ENCODE peak calls at places on chromosomes 5 and 9, in six cellular contexts. N is retina, O is ovary, R is left ventricle myocardium inferior, W is psoas muscle, P is nucleus accumbens. A is an unnamed sample.

GRCh38 chr5:132814441-132815294 is 1.6 kb downstream of the SOWAHA start:
- DNase-seq in W (no peak), P (no peak), N (no peak), O (no peak), R (no peak), A (no peak)

GRCh38 chr9:18861599-18862546 is 171.1 kb downstream of the SAXO1 start:
- DNase-seq in N (peak), P (no peak), O (peak), W (peak), R (peak), A (no peak)

GRCh38 chr9:123316053-123316718 is 39.8 kb upstream of the CRB2 start:
- DNase-seq in O (no peak), W (no peak), P (no peak), N (no peak), R (no peak), A (no peak)

GRCh38 chr9:137366445-137366810 is 56.5 kb downstream of the EXD3 start:
- DNase-seq in P (no peak), R (no peak), O (no peak), N (no peak), W (no peak), A (no peak)

GRCh38 chr9:89605181-89606048 is 603 bp downstream of the GADD45G start:
- DNase-seq in R (peak), N (peak), O (peak), W (peak), P (no peak), A (peak)

GRCh38 chr9:132383462-132383883 is 23.2 kb downstream of the TTF1 start:
- DNase-seq in N (no peak), O (no peak), W (no peak), P (no peak), R (no peak), A (no peak)

GRCh38 chr5:172051643-172052362 is 45.4 kb upstream of the FBXW11 start:
- DNase-seq in R (no peak), O (no peak), P (no peak), W (no peak), N (no peak), A (no peak)

GRCh38 chr9:129141066-129142041 is 30.1 kb downstream of the PTPA start:
- DNase-seq in O (peak), P (no peak), W (peak), N (peak), R (peak), A (no peak)

GRCh38 chr9:101226803-101227202 is 158.0 kb downstream of the BAAT start:
- DNase-seq in W (no peak), N (no peak), R (no peak), O (no peak), P (no peak), A (no peak)

GRCh38 chr9:91001146-91001611 is 199.6 kb downstream of the SYK start:
- DNase-seq in R (no peak), W (no peak), N (no peak), O (no peak), P (no peak), A (peak)

GRCh38 chr9:22992781-22993180 is 546.2 kb downstream of the DMRTA1 start:
- DNase-seq in O (no peak), W (no peak), P (no peak), N (no peak), R (no peak), A (no peak)

GRCh38 chr9:81791076-81791475 is 101.7 kb upstream of the TLE1 start:
- DNase-seq in P (no peak), R (no peak), W (no peak), O (no peak), N (no peak), A (no peak)

GRCh38 chr5:159518361-159518760 is 188.1 kb upstream of the IL12B start:
- DNase-seq in R (no peak), P (no peak), N (no peak), W (no peak), O (no peak), A (no peak)

GRCh38 chr5:7764452-7764851 is 86.5 kb downstream of the CFAP90 start:
- DNase-seq in P (no peak), R (no peak), O (no peak), N (no peak), W (no peak), A (no peak)

GRCh38 chr5:9507974-9508373 is 37.9 kb downstream of the SEMA5A start:
- DNase-seq in N (no peak), P (no peak), R (no peak), W (no peak), O (no peak), A (no peak)

GRCh38 chr9:111728617-111729366 is 65.9 kb downstream of the SHOC1 start:
- DNase-seq in R (no peak), O (no peak), N (no peak), W (no peak), P (no peak), A (no peak)

GRCh38 chr5:113495402-113495801 is 7.1 kb upstream of the MCC start:
- DNase-seq in R (no peak), W (no peak), N (no peak), O (no peak), P (no peak), A (no peak)

GRCh38 chr9:95078516-95078915 is 239.0 kb downstream of the FANCC start:
- DNase-seq in P (no peak), R (no peak), O (no peak), N (peak), W (no peak), A (no peak)

GRCh38 chr5:148911386-148911785 is 85.0 kb downstream of the ADRB2 start:
- DNase-seq in N (no peak), O (no peak), P (no peak), W (no peak), R (no peak), A (no peak)

GRCh38 chr9:137430723-137431415 is 7.7 kb downstream of the NOXA1 start:
- DNase-seq in P (no peak), W (peak), R (no peak), O (no peak), N (no peak), A (no peak)

GRCh38 chr5:68249520-68249919 is 34.0 kb downstream of the PIK3R1 start:
- DNase-seq in W (no peak), P (no peak), O (no peak), R (no peak), N (no peak), A (no peak)

GRCh38 chr5:143213231-143213850 is 190.1 kb downstream of the NR3C1 start:
- DNase-seq in O (no peak), R (no peak), P (no peak), N (no peak), W (no peak), A (no peak)

GRCh38 chr5:130678637-130679036 is 486.4 kb downstream of the HINT1 start:
- DNase-seq in P (no peak), R (no peak), W (no peak), O (no peak), N (no peak), A (no peak)

GRCh38 chr5:54663876-54664275 is 146.3 kb downstream of the SNX18 start:
- DNase-seq in N (no peak), P (no peak), R (peak), W (peak), O (peak), A (no peak)

GRCh38 chr5:113606298-113607134 is 93.0 kb downstream of the YTHDC2 start:
- DNase-seq in P (no peak), R (no peak), O (peak), N (peak), W (no peak), A (peak)

GRCh38 chr5:16992006-16992405 is 55.9 kb upstream of the MYO10 start:
- DNase-seq in W (no peak), P (no peak), R (no peak), N (no peak), O (no peak), A (no peak)

GRCh38 chr9:34961574-34962480 is 3.7 kb downstream of the PHF24 start:
- DNase-seq in O (no peak), W (no peak), N (no peak), P (no peak), R (no peak), A (no peak)

GRCh38 chr9:121376214-121376830 is 6.3 kb upstream of the STOM start:
- DNase-seq in R (no peak), W (no peak), O (no peak), N (no peak), P (no peak), A (peak)

GRCh38 chr5:95620030-95620869 is at the start of gene GPR150:
- DNase-seq in P (no peak), R (peak), O (no peak), N (peak), W (peak), A (peak)

GRCh38 chr9:26530841-26531240 is 361.8 kb downstream of the CAAP1 start:
- DNase-seq in P (no peak), O (no peak), R (no peak), W (no peak), N (no peak), A (no peak)

GRCh38 chr5:156526081-156527017 is 199.4 kb downstream of the SGCD start:
- DNase-seq in R (no peak), P (no peak), W (no peak), N (no peak), O (no peak), A (no peak)

GRCh38 chr5:114380721-114381120 is 18.9 kb downstream of the KCNN2 start:
- DNase-seq in O (no peak), P (no peak), N (no peak), R (no peak), W (no peak), A (no peak)

GRCh38 chr5:7087719-7088297 is 308.1 kb upstream of the ADCY2 start:
- DNase-seq in O (no peak), R (no peak), W (no peak), N (no peak), P (no peak), A (no peak)

GRCh38 chr5:36027066-36027465 is 35.9 kb upstream of the UGT3A1 start:
- DNase-seq in W (no peak), R (no peak), O (no peak), N (no peak), P (no peak), A (no peak)

GRCh38 chr9:33167949-33168535 is 906 bp upstream of the B4GALT1 start:
- DNase-seq in R (no peak), N (no peak), O (peak), P (no peak), W (no peak), A (no peak)

GRCh38 chr5:147432323-147432722 is 77.5 kb downstream of the DPYSL3 start:
- DNase-seq in P (no peak), N (no peak), W (no peak), R (no peak), O (no peak), A (no peak)